ENCODE peak calls at places on chromosomes 6 and 20, in six cellular contexts. One of them, this sample, is unnamed.

GRCh38 chr6:1321715-1322114 is 9.8 kb downstream of the FOXQ1 start:
- DNase-seq in K562: no peak
- DNase-seq in H1: no peak
- DNase-seq in GM12878: no peak
- DNase-seq in GM12891: no peak
- DNase-seq in HepG2: no peak
- DNase-seq in this sample: no peak

GRCh38 chr6:53090576-53090975 is 25.4 kb downstream of the FBXO9 start:
- DNase-seq in K562: no peak
- DNase-seq in GM12878: no peak
- DNase-seq in GM12891: no peak
- DNase-seq in HepG2: no peak
- DNase-seq in H1: no peak
- DNase-seq in this sample: no peak

GRCh38 chr6:40631760-40632159 is 44.6 kb upstream of the LRFN2 start:
- DNase-seq in H1: no peak
- DNase-seq in GM12891: no peak
- DNase-seq in K562: no peak
- DNase-seq in HepG2: no peak
- DNase-seq in GM12878: no peak
- DNase-seq in this sample: no peak

GRCh38 chr6:63556369-63556768 is 15.9 kb upstream of the LOC128125822 start:
- DNase-seq in K562: no peak
- DNase-seq in GM12878: no peak
- DNase-seq in GM12891: no peak
- DNase-seq in H1: no peak
- DNase-seq in HepG2: no peak
- DNase-seq in this sample: no peak

GRCh38 chr6:46217671-46218131 is 46.9 kb upstream of the ENPP5 start:
- DNase-seq in K562: no peak
- DNase-seq in GM12878: peak; percentile 57
- DNase-seq in H1: no peak
- DNase-seq in HepG2: no peak
- DNase-seq in GM12891: no peak
- DNase-seq in this sample: no peak

GRCh38 chr6:143877584-143878271 is 13.5 kb downstream of the ZC2HC1B start:
- DNase-seq in HepG2: no peak
- DNase-seq in GM12891: no peak
- DNase-seq in K562: no peak
- DNase-seq in H1: no peak
- DNase-seq in GM12878: no peak
- DNase-seq in this sample: no peak

GRCh38 chr20:53738945-53739798 is 145.5 kb upstream of the ZNF217 start:
- DNase-seq in H1: no peak
- DNase-seq in GM12891: no peak
- DNase-seq in GM12878: no peak
- DNase-seq in K562: peak; percentile 49
- DNase-seq in HepG2: no peak
- DNase-seq in this sample: no peak

GRCh38 chr6:122012576-122012975 is 386.9 kb upstream of the HSF2 start:
- DNase-seq in K562: no peak
- DNase-seq in GM12891: no peak
- DNase-seq in H1: no peak
- DNase-seq in GM12878: no peak
- DNase-seq in HepG2: no peak
- DNase-seq in this sample: no peak

GRCh38 chr6:74289881-74290280 is 593.9 kb downstream of the CD109 start:
- DNase-seq in GM12878: no peak
- DNase-seq in H1: no peak
- DNase-seq in K562: no peak
- DNase-seq in GM12891: no peak
- DNase-seq in HepG2: no peak
- DNase-seq in this sample: no peak

GRCh38 chr6:165762876-165763275 is 99.8 kb upstream of the PDE10A start:
- DNase-seq in H1: no peak
- DNase-seq in HepG2: no peak
- DNase-seq in GM12891: no peak
- DNase-seq in K562: no peak
- DNase-seq in GM12878: no peak
- DNase-seq in this sample: no peak

GRCh38 chr6:99013661-99014458 is 66.1 kb upstream of the FBXL4 start:
- DNase-seq in HepG2: no peak
- DNase-seq in H1: no peak
- DNase-seq in GM12878: no peak
- DNase-seq in GM12891: no peak
- DNase-seq in K562: no peak
- DNase-seq in this sample: no peak

GRCh38 chr6:117270960-117271507 is 5.7 kb downstream of the VGLL2 start:
- DNase-seq in K562: no peak
- DNase-seq in GM12891: no peak
- DNase-seq in HepG2: no peak
- DNase-seq in GM12878: no peak
- DNase-seq in H1: no peak
- DNase-seq in this sample: no peak

GRCh38 chr6:168133186-168133585 is 54.2 kb upstream of the FRMD1 start:
- DNase-seq in HepG2: no peak
- DNase-seq in GM12891: no peak
- DNase-seq in K562: no peak
- DNase-seq in GM12878: no peak
- DNase-seq in H1: no peak
- DNase-seq in this sample: no peak

GRCh38 chr6:113734886-113735481 is 122.2 kb upstream of the MARCKS start:
- DNase-seq in H1: no peak
- DNase-seq in HepG2: no peak
- DNase-seq in GM12878: no peak
- DNase-seq in K562: no peak
- DNase-seq in GM12891: no peak
- DNase-seq in this sample: no peak

DNA sequence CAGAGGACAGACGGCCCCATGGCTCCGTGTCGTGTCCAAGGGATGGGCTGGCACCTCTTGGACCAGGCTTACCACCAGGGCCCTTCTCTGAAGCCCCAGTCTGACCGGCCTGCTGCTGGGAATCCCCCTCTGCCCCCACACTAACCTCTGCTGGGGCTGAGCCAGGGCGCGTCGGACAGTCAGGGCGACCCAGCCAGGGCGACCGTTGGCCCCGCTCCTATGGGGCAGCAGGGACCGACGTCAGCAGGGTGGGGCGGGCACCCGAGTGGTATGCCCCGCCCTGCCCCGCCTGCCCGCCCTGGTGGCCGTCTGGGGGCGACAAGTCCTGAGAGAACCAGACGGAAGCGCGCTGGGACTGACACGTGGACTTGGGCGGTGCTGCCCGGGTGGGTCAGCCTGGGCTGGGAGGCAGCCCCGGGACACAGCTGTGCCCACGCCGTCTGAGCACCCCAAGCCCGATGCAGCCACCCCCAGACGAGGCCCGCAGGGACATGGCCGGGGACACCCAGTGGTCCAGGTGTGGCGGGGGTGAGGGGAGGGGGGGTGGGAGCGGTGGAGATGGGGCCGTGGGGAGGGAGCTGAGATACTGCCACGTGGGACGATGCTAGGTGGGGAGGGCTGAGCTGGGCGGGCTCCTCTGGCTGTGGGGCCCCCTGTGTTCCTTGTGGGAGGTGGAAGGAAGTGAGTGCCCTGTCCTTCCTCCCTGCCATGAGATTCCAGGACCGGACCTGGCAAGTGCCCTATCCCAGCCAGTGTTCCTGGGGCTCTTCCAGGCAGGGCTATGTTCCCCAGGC is at the start of gene SLC17A9:
- DNase-seq in GM12891: peak; percentile 86
- DNase-seq in K562: no peak
- DNase-seq in GM12878: peak; percentile 37
- DNase-seq in H1: no peak
- DNase-seq in HepG2: peak; percentile 94
- DNase-seq in this sample: peak; percentile 91
- TF ChIP-seq POLR2AphosphoS5 in GM12891: peak; percentile 68
- TF ChIP-seq POLR2AphosphoS5 in K562: no peak
- TF ChIP-seq POLR2AphosphoS5 in GM12878: peak; percentile 67
- TF ChIP-seq POLR2AphosphoS5 in H1: no peak
- TF ChIP-seq POLR2AphosphoS5 in HepG2: peak; percentile 96
- TF ChIP-seq POLR2AphosphoS5 in this sample: no peak

GRCh38 chr20:38751360-38751976 is 3.2 kb downstream of the ACTR5 start:
- DNase-seq in GM12878: no peak
- DNase-seq in K562: peak; percentile 43
- DNase-seq in H1: no peak
- DNase-seq in GM12891: no peak
- DNase-seq in HepG2: peak; percentile 52
- DNase-seq in this sample: no peak

GRCh38 chr20:38748863-38749153 is 548 bp downstream of the ACTR5 start:
- DNase-seq in K562: peak; percentile 70
- DNase-seq in HepG2: no peak
- DNase-seq in GM12878: no peak
- DNase-seq in GM12891: no peak
- DNase-seq in H1: no peak
- DNase-seq in this sample: no peak

GRCh38 chr20:38747495-38748096 is 664 bp upstream of the ACTR5 start:
- DNase-seq in K562: peak; percentile 26
- DNase-seq in H1: no peak
- DNase-seq in HepG2: no peak
- DNase-seq in GM12891: peak; percentile 10
- DNase-seq in GM12878: no peak
- DNase-seq in this sample: no peak

GRCh38 chr20:38745757-38746156 is 2.5 kb upstream of the ACTR5 start:
- DNase-seq in K562: no peak
- DNase-seq in H1: no peak
- DNase-seq in GM12878: no peak
- DNase-seq in GM12891: no peak
- DNase-seq in HepG2: no peak
- DNase-seq in this sample: no peak

DNA sequence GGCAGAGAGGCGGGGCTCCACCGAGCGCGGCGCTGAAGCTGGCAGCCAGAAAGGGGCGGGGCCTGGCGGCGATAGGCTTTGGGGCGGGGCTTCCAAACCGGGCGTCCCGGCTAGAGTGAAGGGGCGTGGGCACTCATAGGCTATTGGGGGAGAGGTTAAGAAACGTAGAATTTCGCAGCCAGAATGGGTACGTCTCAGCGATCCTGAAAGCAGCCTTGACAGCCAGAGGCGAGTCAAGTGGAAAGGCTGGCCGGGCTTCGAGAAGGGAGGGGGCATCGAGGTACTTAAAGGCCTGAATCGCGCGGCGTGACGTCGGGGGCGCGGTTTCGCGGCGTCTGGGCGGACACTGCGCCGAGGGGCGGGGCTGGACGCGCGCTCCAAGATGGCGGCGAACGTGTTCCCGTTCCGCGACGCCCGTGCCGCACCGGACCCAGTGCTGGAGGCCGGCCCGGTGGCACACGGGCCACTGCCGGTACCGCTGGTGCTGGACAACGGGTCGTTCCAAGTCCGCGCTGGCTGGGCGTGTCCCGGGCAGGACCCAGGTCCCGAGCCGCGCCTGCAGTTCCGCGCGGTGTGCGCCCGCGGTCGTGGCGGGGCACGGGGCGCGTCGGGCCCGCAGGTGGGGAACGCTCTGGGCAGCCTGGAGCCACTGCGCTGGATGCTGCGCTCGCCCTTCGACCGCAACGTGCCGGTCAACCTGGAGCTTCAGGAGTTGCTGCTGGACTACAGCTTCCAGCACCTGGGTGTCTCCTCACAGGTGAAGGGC is at the start of gene ACTR5:
- DNase-seq in HepG2: peak; percentile 86
- DNase-seq in K562: peak; percentile 95
- DNase-seq in GM12891: peak; percentile 94
- DNase-seq in GM12878: peak; percentile 76
- DNase-seq in H1: no peak
- DNase-seq in this sample: peak; percentile 88
- TF ChIP-seq POLR2A in HepG2: peak; percentile 88
- TF ChIP-seq POLR2A in K562: peak; percentile 82
- TF ChIP-seq POLR2A in GM12891: peak; percentile 54
- TF ChIP-seq POLR2A in GM12878: peak; percentile 94
- TF ChIP-seq POLR2A in H1: peak; percentile 78
- TF ChIP-seq POLR2A in this sample: peak; percentile 84

DNA sequence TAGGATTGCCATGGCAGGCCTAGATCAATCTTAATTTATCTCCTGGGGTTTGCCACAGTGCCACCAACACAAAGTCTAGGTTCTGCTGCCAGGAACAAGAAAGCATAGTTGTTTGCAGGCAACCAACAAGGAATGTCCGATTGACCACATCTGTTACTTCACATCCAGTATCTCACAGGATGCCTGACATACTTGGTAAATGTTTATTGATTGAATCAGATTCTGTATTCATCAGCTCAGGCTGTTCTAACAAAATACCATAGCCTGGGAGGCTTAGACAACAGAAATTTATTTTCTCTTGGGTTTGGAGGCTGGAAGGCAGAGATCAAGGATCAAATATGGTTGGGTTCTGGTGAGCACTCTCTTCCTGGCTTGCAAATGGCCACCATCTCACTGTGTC is 26.3 kb upstream of the MC3R start:
- DNase-seq in K562: no peak
- DNase-seq in H1: no peak
- DNase-seq in HepG2: no peak
- DNase-seq in GM12878: no peak
- DNase-seq in GM12891: no peak
- DNase-seq in this sample: no peak
- TF ChIP-seq TAF1 in K562: no peak
- TF ChIP-seq TAF1 in H1: no peak
- TF ChIP-seq TAF1 in HepG2: no peak
- TF ChIP-seq TAF1 in GM12878: no peak
- TF ChIP-seq TAF1 in GM12891: no peak
- TF ChIP-seq TAF1 in this sample: no peak

DNA sequence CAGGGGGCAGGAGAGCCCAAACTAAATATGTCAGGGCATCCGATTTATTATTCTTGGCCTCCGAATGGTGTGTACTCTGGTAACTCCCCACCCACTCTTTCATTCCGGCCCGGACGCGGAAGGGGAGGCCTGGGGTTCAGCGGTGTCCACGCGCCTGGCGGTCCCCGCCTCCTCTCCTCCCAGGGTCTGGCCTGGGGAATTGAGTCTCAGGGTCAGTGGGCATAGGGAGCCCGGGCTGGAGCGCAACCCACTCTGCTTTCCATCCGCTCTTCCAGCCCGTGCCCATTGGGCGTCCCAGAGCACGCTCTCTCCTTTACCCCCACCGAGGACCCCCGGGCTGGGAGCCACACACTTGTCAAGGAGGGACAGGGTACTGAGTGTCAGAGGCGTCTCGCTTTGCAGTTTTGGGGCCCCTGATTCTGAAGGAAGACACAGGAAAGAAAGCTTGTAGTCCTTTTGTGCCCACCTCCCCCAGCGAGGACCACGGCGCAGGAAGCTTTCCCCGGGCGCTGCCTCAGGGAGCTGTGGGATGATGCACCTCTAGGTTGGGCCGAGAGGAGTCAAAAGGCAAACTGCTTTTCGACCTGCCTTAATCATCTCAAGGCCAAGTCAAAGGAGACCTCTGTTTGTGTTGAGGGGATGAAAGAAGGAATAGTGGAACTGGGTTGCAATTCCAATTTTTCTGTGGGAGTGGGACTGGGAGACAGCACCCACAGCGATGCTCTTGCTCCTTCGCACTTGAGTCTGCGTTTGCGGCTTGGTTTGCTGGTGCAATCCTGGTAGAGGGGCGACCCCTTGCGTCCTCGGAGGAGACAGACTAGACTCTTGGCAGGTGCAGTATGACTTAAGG is 2.5 kb downstream of the RSPO3 start:
- DNase-seq in GM12878: peak; percentile 24
- DNase-seq in H1: no peak
- DNase-seq in K562: peak; percentile 56
- DNase-seq in GM12891: peak; percentile 59
- DNase-seq in HepG2: peak; percentile 63
- DNase-seq in this sample: peak; percentile 54
- TF ChIP-seq POLR2AphosphoS5 in GM12878: no peak
- TF ChIP-seq POLR2AphosphoS5 in H1: no peak
- TF ChIP-seq POLR2AphosphoS5 in K562: no peak
- TF ChIP-seq POLR2AphosphoS5 in GM12891: no peak
- TF ChIP-seq POLR2AphosphoS5 in HepG2: no peak
- TF ChIP-seq POLR2AphosphoS5 in this sample: no peak

This sample was measured in GM12892.